ENCODE peak calls at places on chromosomes 6 and 20, in seven cellular contexts. One of them, this sample, is unnamed.

GRCh38 chr6:70413829-70414494 is 654 bp downstream of the FAM135A start:
- DNase-seq in heart left ventricle: no peak
- DNase-seq in GM23338: peak; percentile 43
- DNase-seq in vagina: no peak
- DNase-seq in psoas muscle: no peak
- DNase-seq in H9: no peak
- DNase-seq in testis: peak; percentile 30
- DNase-seq in this sample: no peak

GRCh38 chr6:52213127-52213526 is 27.0 kb downstream of the IL17A start:
- DNase-seq in heart left ventricle: no peak
- DNase-seq in GM23338: peak; percentile 23
- DNase-seq in vagina: no peak
- DNase-seq in psoas muscle: no peak
- DNase-seq in H9: no peak
- DNase-seq in testis: no peak
- DNase-seq in this sample: no peak

GRCh38 chr6:11947569-11947968 is 64.5 kb upstream of the HIVEP1 start:
- DNase-seq in heart left ventricle: no peak
- DNase-seq in GM23338: no peak
- DNase-seq in vagina: no peak
- DNase-seq in psoas muscle: no peak
- DNase-seq in H9: no peak
- DNase-seq in testis: no peak
- DNase-seq in this sample: no peak

GRCh38 chr6:108562503-108562993 is 1.8 kb downstream of the FOXO3 start:
- DNase-seq in heart left ventricle: peak; percentile 66
- DNase-seq in GM23338: peak; percentile 94
- DNase-seq in vagina: peak; percentile 94
- DNase-seq in psoas muscle: peak; percentile 80
- DNase-seq in H9: peak; percentile 92
- DNase-seq in testis: peak; percentile 88
- DNase-seq in this sample: peak; percentile 62

GRCh38 chr6:16345449-16346330 is 107.3 kb downstream of the GMPR start:
- DNase-seq in heart left ventricle: no peak
- DNase-seq in GM23338: no peak
- DNase-seq in vagina: no peak
- DNase-seq in psoas muscle: peak; percentile 48
- DNase-seq in H9: no peak
- DNase-seq in testis: no peak
- DNase-seq in this sample: no peak

GRCh38 chr20:34586488-34587163 is 28.1 kb downstream of the MAP1LC3A start:
- DNase-seq in heart left ventricle: no peak
- DNase-seq in GM23338: no peak
- DNase-seq in vagina: no peak
- DNase-seq in psoas muscle: no peak
- DNase-seq in H9: no peak
- DNase-seq in testis: peak; percentile 10
- DNase-seq in this sample: no peak

GRCh38 chr6:53725791-53726575 is 60.4 kb upstream of the KLHL31 start:
- DNase-seq in heart left ventricle: peak; percentile 86
- DNase-seq in GM23338: peak; percentile 88
- DNase-seq in vagina: no peak
- DNase-seq in psoas muscle: peak; percentile 88
- DNase-seq in H9: peak; percentile 83
- DNase-seq in testis: peak; percentile 86
- DNase-seq in this sample: peak; percentile 79

GRCh38 chr6:96923400-96923799 is 1.1 kb upstream of the KLHL32 start:
- DNase-seq in heart left ventricle: no peak
- DNase-seq in GM23338: no peak
- DNase-seq in vagina: no peak
- DNase-seq in psoas muscle: no peak
- DNase-seq in H9: no peak
- DNase-seq in testis: no peak
- DNase-seq in this sample: no peak

GRCh38 chr6:38774933-38775707 is 60.0 kb downstream of the DNAH8 start:
- DNase-seq in heart left ventricle: no peak
- DNase-seq in GM23338: no peak
- DNase-seq in vagina: no peak
- DNase-seq in psoas muscle: no peak
- DNase-seq in H9: no peak
- DNase-seq in testis: no peak
- DNase-seq in this sample: no peak

GRCh38 chr6:38775870-38776269 is 60.8 kb downstream of the DNAH8 start:
- DNase-seq in heart left ventricle: no peak
- DNase-seq in GM23338: no peak
- DNase-seq in vagina: no peak
- DNase-seq in psoas muscle: no peak
- DNase-seq in H9: no peak
- DNase-seq in testis: no peak
- DNase-seq in this sample: no peak

GRCh38 chr6:38773338-38773737 is 58.2 kb downstream of the DNAH8 start:
- DNase-seq in heart left ventricle: no peak
- DNase-seq in GM23338: peak; percentile 87
- DNase-seq in vagina: no peak
- DNase-seq in psoas muscle: no peak
- DNase-seq in H9: peak; percentile 74
- DNase-seq in testis: peak; percentile 29
- DNase-seq in this sample: no peak

GRCh38 chr6:38779310-38780062 is 64.4 kb downstream of the DNAH8 start:
- DNase-seq in heart left ventricle: no peak
- DNase-seq in GM23338: no peak
- DNase-seq in vagina: no peak
- DNase-seq in psoas muscle: no peak
- DNase-seq in H9: no peak
- DNase-seq in testis: no peak
- DNase-seq in this sample: no peak

GRCh38 chr6:38776515-38776914 is 61.4 kb downstream of the DNAH8 start:
- DNase-seq in heart left ventricle: no peak
- DNase-seq in GM23338: no peak
- DNase-seq in vagina: no peak
- DNase-seq in psoas muscle: no peak
- DNase-seq in H9: no peak
- DNase-seq in testis: no peak
- DNase-seq in this sample: no peak
- H3K27ac ChIP-seq in heart left ventricle: no peak overlapping the region
- H3K27ac ChIP-seq in GM23338: no peak overlapping the region
- H3K27ac ChIP-seq in vagina: no peak overlapping the region
- H3K27ac ChIP-seq in psoas muscle: no peak overlapping the region
- H3K27ac ChIP-seq in H9: no peak overlapping the region
- H3K27ac ChIP-seq in testis: no peak overlapping the region
- H3K27ac ChIP-seq in this sample: no peak overlapping the region

GRCh38 chr20:50312002-50312681 is 121.5 kb downstream of the CEBPB start:
- DNase-seq in heart left ventricle: no peak
- DNase-seq in GM23338: no peak
- DNase-seq in vagina: no peak
- DNase-seq in psoas muscle: no peak
- DNase-seq in H9: no peak
- DNase-seq in testis: no peak
- DNase-seq in this sample: no peak

GRCh38 chr20:50313827-50314226 is 123.2 kb downstream of the CEBPB start:
- DNase-seq in heart left ventricle: no peak
- DNase-seq in GM23338: no peak
- DNase-seq in vagina: no peak
- DNase-seq in psoas muscle: no peak
- DNase-seq in H9: no peak
- DNase-seq in testis: no peak
- DNase-seq in this sample: no peak

GRCh38 chr20:50313223-50313820 is 122.7 kb downstream of the CEBPB start:
- DNase-seq in heart left ventricle: no peak
- DNase-seq in GM23338: no peak
- DNase-seq in vagina: no peak
- DNase-seq in psoas muscle: no peak
- DNase-seq in H9: no peak
- DNase-seq in testis: peak; percentile 56
- DNase-seq in this sample: no peak

GRCh38 chr20:50311308-50312001 is 120.8 kb downstream of the CEBPB start:
- DNase-seq in heart left ventricle: no peak
- DNase-seq in GM23338: no peak
- DNase-seq in vagina: no peak
- DNase-seq in psoas muscle: no peak
- DNase-seq in H9: no peak
- DNase-seq in testis: no peak
- DNase-seq in this sample: no peak

GRCh38 chr20:50312682-50313187 is 122.1 kb downstream of the CEBPB start:
- DNase-seq in heart left ventricle: peak; percentile 80
- DNase-seq in GM23338: no peak
- DNase-seq in vagina: no peak
- DNase-seq in psoas muscle: peak; percentile 84
- DNase-seq in H9: no peak
- DNase-seq in testis: peak; percentile 73
- DNase-seq in this sample: peak; percentile 89
- H3K27ac ChIP-seq in heart left ventricle: peak overlapping the region; percentile 69
- H3K27ac ChIP-seq in GM23338: no peak overlapping the region
- H3K27ac ChIP-seq in vagina: peak overlapping the region; percentile 91
- H3K27ac ChIP-seq in psoas muscle: peak overlapping the region; percentile 20
- H3K27ac ChIP-seq in H9: no peak overlapping the region
- H3K27ac ChIP-seq in testis: peak overlapping the region; percentile 20
- H3K27ac ChIP-seq in this sample: peak overlapping the region; percentile 70

GRCh38 chr6:56509031-56509430 is 133.7 kb downstream of the DST start:
- DNase-seq in heart left ventricle: no peak
- DNase-seq in GM23338: no peak
- DNase-seq in vagina: no peak
- DNase-seq in psoas muscle: no peak
- DNase-seq in H9: no peak
- DNase-seq in testis: no peak
- DNase-seq in this sample: no peak

GRCh38 chr6:56511591-56511990 is 131.1 kb downstream of the DST start:
- DNase-seq in heart left ventricle: no peak
- DNase-seq in GM23338: no peak
- DNase-seq in vagina: no peak
- DNase-seq in psoas muscle: no peak
- DNase-seq in H9: no peak
- DNase-seq in testis: no peak
- DNase-seq in this sample: no peak

GRCh38 chr6:56510984-56511531 is 131.6 kb downstream of the DST start:
- DNase-seq in heart left ventricle: no peak
- DNase-seq in GM23338: no peak
- DNase-seq in vagina: no peak
- DNase-seq in psoas muscle: no peak
- DNase-seq in H9: no peak
- DNase-seq in testis: no peak
- DNase-seq in this sample: peak; percentile 57

GRCh38 chr6:56505861-56506260 is 136.8 kb downstream of the DST start:
- DNase-seq in heart left ventricle: no peak
- DNase-seq in GM23338: no peak
- DNase-seq in vagina: no peak
- DNase-seq in psoas muscle: no peak
- DNase-seq in H9: no peak
- DNase-seq in testis: no peak
- DNase-seq in this sample: no peak

GRCh38 chr6:56507517-56507916 is 135.2 kb downstream of the DST start:
- DNase-seq in heart left ventricle: no peak
- DNase-seq in GM23338: no peak
- DNase-seq in vagina: no peak
- DNase-seq in psoas muscle: no peak
- DNase-seq in H9: no peak
- DNase-seq in testis: peak; percentile 57
- DNase-seq in this sample: peak; percentile 39
- H3K27ac ChIP-seq in heart left ventricle: peak overlapping the region; percentile 86
- H3K27ac ChIP-seq in GM23338: peak overlapping the region; percentile 33
- H3K27ac ChIP-seq in vagina: peak overlapping the region; percentile 75
- H3K27ac ChIP-seq in psoas muscle: no peak overlapping the region
- H3K27ac ChIP-seq in H9: no peak overlapping the region
- H3K27ac ChIP-seq in testis: peak overlapping the region; percentile 49
- H3K27ac ChIP-seq in this sample: peak overlapping the region; percentile 25

DNA sequence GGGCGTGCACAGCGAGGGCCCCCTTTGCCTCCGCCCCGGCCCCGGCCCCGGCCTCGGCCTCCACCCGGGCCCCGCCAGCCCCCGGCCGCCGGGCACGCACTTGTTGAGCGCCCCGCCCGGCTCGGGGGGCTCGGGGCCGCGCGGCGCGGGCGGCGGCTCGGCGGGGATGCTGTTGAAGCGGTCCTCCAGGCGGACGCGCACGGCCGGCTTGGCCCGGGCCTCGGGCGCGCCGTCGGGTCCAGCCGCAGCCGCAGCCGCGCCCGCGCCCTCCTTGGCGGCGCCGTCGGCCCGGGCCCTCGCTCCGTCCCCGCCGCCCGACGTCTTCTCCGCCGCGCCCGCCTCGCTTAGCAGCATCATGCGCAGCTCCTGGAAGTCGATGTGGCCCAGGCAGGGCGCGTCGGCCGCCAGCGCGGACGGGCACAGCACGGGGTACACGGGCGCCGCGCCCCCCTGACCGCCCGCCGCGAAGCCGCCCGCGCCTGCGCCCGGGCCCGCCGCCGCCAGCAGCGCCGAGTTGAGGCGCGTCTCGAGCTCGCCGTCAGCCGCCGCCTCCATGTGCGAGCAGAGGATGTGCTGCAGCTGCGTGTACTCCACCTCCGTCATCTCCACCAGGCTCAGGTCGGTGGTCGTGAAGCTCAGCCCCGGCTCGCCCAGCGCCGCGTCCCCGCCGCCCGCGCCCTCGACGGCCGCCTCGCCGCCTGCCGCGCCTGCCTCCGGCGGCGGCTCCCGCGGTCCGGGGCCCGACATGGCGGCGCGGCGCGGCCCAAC is 514 bp downstream of the TCFL5 start:
- DNase-seq in heart left ventricle: no peak
- DNase-seq in GM23338: peak; percentile 46
- DNase-seq in vagina: no peak
- DNase-seq in psoas muscle: peak; percentile 70
- DNase-seq in H9: peak; percentile 43
- DNase-seq in testis: no peak
- DNase-seq in this sample: peak; percentile 73
- H3K27ac ChIP-seq in heart left ventricle: no peak overlapping the region
- H3K27ac ChIP-seq in GM23338: no peak overlapping the region
- H3K27ac ChIP-seq in vagina: no peak overlapping the region
- H3K27ac ChIP-seq in psoas muscle: no peak overlapping the region
- H3K27ac ChIP-seq in H9: no peak overlapping the region
- H3K27ac ChIP-seq in testis: no peak overlapping the region
- H3K27ac ChIP-seq in this sample: no peak overlapping the region

GRCh38 chr20:47276251-47276650 is 80.2 kb downstream of the ZMYND8 start:
- DNase-seq in heart left ventricle: peak; percentile 51
- DNase-seq in GM23338: no peak
- DNase-seq in vagina: no peak
- DNase-seq in psoas muscle: no peak
- DNase-seq in H9: no peak
- DNase-seq in testis: no peak
- DNase-seq in this sample: no peak
- H3K27ac ChIP-seq in heart left ventricle: peak overlapping the region; percentile 70
- H3K27ac ChIP-seq in GM23338: peak overlapping the region; percentile 61
- H3K27ac ChIP-seq in vagina: peak overlapping the region; percentile 91
- H3K27ac ChIP-seq in psoas muscle: no peak overlapping the region
- H3K27ac ChIP-seq in H9: no peak overlapping the region
- H3K27ac ChIP-seq in testis: no peak overlapping the region
- H3K27ac ChIP-seq in this sample: no peak overlapping the region

GRCh38 chr20:1617055-1617454 is 2.8 kb downstream of the SIRPB1 start:
- DNase-seq in heart left ventricle: no peak
- DNase-seq in GM23338: no peak
- DNase-seq in vagina: no peak
- DNase-seq in psoas muscle: no peak
- DNase-seq in H9: no peak
- DNase-seq in testis: no peak
- DNase-seq in this sample: no peak
- H3K27ac ChIP-seq in heart left ventricle: no peak overlapping the region
- H3K27ac ChIP-seq in GM23338: no peak overlapping the region
- H3K27ac ChIP-seq in vagina: no peak overlapping the region
- H3K27ac ChIP-seq in psoas muscle: no peak overlapping the region
- H3K27ac ChIP-seq in H9: no peak overlapping the region
- H3K27ac ChIP-seq in testis: no peak overlapping the region
- H3K27ac ChIP-seq in this sample: no peak overlapping the region

This sample was measured in right cardiac atrium.